ENCODE peak calls at places on chromosomes 16 and 17, in seven cellular contexts. I, C, G, L, O, S and E are unnamed samples.
A peak's percentile ranks its signal among the peaks of the same experiment; 100 is the strongest.

GRCh38 chr16:29899516-29900101 is at the start of gene SEZ6L2:
- DNase-seq in I (peak; percentile 65), C (peak; percentile 89), G (peak; percentile 28), L (no peak), O (peak; percentile 86), S (peak; percentile 92), E (no peak)

GRCh38 chr17:40472733-40473452 is 28.5 kb downstream of the TNS4 start:
- DNase-seq in I (no peak), C (no peak), G (no peak), L (no peak), O (no peak), S (no peak), E (no peak)

GRCh38 chr16:82302007-82302733 is 132.1 kb upstream of the MPHOSPH6 start:
- DNase-seq in I (no peak), C (peak; percentile 6), G (no peak), L (no peak), O (no peak), S (no peak), E (no peak)

GRCh38 chr16:74997042-74997491 is 1.8 kb upstream of the ZNRF1 start:
- DNase-seq in I (no peak), C (no peak), G (no peak), L (no peak), O (no peak), S (no peak), E (no peak)

GRCh38 chr16:29794231-29794710 is 3.7 kb downstream of the KIF22 start:
- DNase-seq in I (no peak), C (no peak), G (no peak), L (no peak), O (no peak), S (no peak), E (no peak)

GRCh38 chr17:17722081-17722905 is 41.0 kb downstream of the RAI1 start:
- DNase-seq in I (no peak), C (no peak), G (peak; percentile 31), L (no peak), O (no peak), S (peak; percentile 71), E (no peak)

GRCh38 chr16:65576631-65577030 is 454.8 kb upstream of the CDH11 start:
- DNase-seq in I (no peak), C (no peak), G (no peak), L (no peak), O (no peak), S (peak; percentile 70), E (no peak)

GRCh38 chr17:72640415-72641165 is 451.9 kb downstream of the SLC39A11 start:
- DNase-seq in I (no peak), C (no peak), G (no peak), L (no peak), O (peak; percentile 87), S (no peak), E (no peak)

GRCh38 chr17:5785867-5786509 is 201.7 kb upstream of the NLRP1 start:
- DNase-seq in I (no peak), C (no peak), G (peak; percentile 72), L (no peak), O (no peak), S (no peak), E (no peak)

GRCh38 chr17:70683936-70684335 is 514.6 kb downstream of the KCNJ2 start:
- DNase-seq in I (no peak), C (no peak), G (no peak), L (no peak), O (no peak), S (no peak), E (no peak)

GRCh38 chr17:81994593-81995462 is 17.4 kb downstream of the ASPSCR1 start:
- DNase-seq in I (no peak), C (no peak), G (no peak), L (no peak), O (no peak), S (no peak), E (no peak)

GRCh38 chr16:12091569-12092346 is 115.2 kb downstream of the SNX29 start:
- DNase-seq in I (no peak), C (no peak), G (no peak), L (no peak), O (no peak), S (peak; percentile 58), E (no peak)

GRCh38 chr16:82991941-82992675 is 365.3 kb downstream of the CDH13 start:
- DNase-seq in I (no peak), C (no peak), G (no peak), L (no peak), O (peak; percentile 88), S (no peak), E (no peak)

GRCh38 chr16:52320930-52321439 is 226.0 kb downstream of the TOX3 start:
- DNase-seq in I (no peak), C (no peak), G (no peak), L (no peak), O (peak; percentile 24), S (no peak), E (no peak)

GRCh38 chr17:57900991-57901743 is 51.3 kb upstream of the MRPS23 start:
- DNase-seq in I (no peak), C (no peak), G (no peak), L (no peak), O (no peak), S (no peak), E (no peak)

GRCh38 chr16:55622302-55622701 is 33.5 kb upstream of the SLC6A2 start:
- DNase-seq in I (no peak), C (no peak), G (no peak), L (no peak), O (no peak), S (no peak), E (no peak)

GRCh38 chr17:81097943-81098308 is 63.0 kb downstream of the BAIAP2 start:
- DNase-seq in I (no peak), C (no peak), G (peak; percentile 10), L (no peak), O (no peak), S (no peak), E (no peak)

GRCh38 chr16:75676909-75677308 is at the start of gene CPHXL2:
- DNase-seq in I (no peak), C (no peak), G (no peak), L (no peak), O (no peak), S (no peak), E (no peak)

GRCh38 chr16:64351116-64351515 is 770.7 kb downstream of the CDH11 start:
- DNase-seq in I (no peak), C (no peak), G (no peak), L (no peak), O (no peak), S (no peak), E (no peak)

GRCh38 chr17:29099527-29099926 is 56.6 kb downstream of the PIPOX start:
- DNase-seq in I (no peak), C (no peak), G (no peak), L (no peak), O (no peak), S (no peak), E (no peak)

GRCh38 chr17:48545022-48545376 is at the start of gene HOXB2:
- DNase-seq in I (no peak), C (peak; percentile 63), G (no peak), L (no peak), O (no peak), S (no peak), E (no peak)

GRCh38 chr17:75524971-75525805 is at the start of gene LLGL2:
- DNase-seq in I (peak; percentile 71), C (peak; percentile 54), G (no peak), L (peak; percentile 91), O (peak; percentile 94), S (peak; percentile 95), E (no peak)

GRCh38 chr17:29038511-29039300 is 4.2 kb upstream of the PIPOX start:
- DNase-seq in I (no peak), C (no peak), G (no peak), L (no peak), O (no peak), S (peak; percentile 47), E (no peak)

GRCh38 chr17:19409509-19409908 is 1.5 kb upstream of the RNF112 start:
- DNase-seq in I (no peak), C (no peak), G (peak; percentile 78), L (no peak), O (no peak), S (no peak), E (no peak)

GRCh38 chr17:82848022-82848592 is 8.3 kb upstream of the ZNF750 start:
- DNase-seq in I (no peak), C (no peak), G (no peak), L (no peak), O (peak; percentile 94), S (no peak), E (no peak)

GRCh38 chr17:68460715-68461114 is 3.4 kb upstream of the WIPI1 start:
- DNase-seq in I (no peak), C (no peak), G (no peak), L (no peak), O (peak; percentile 40), S (no peak), E (peak; percentile 49)

GRCh38 chr17:33233855-33234228 is 59.3 kb downstream of the ASIC2 start:
- DNase-seq in I (no peak), C (no peak), G (no peak), L (no peak), O (peak; percentile 53), S (no peak), E (no peak)

GRCh38 chr16:65480276-65480675 is 358.4 kb upstream of the CDH11 start:
- DNase-seq in I (no peak), C (no peak), G (no peak), L (no peak), O (no peak), S (no peak), E (no peak)

GRCh38 chr17:17681744-17682292 is 560 bp downstream of the RAI1 start:
- DNase-seq in I (peak; percentile 19), C (no peak), G (no peak), L (peak; percentile 35), O (no peak), S (peak; percentile 68), E (peak; percentile 29)

GRCh38 chr16:66406534-66407368 is 20.3 kb upstream of the BEAN1 start:
- DNase-seq in I (peak; percentile 84), C (peak; percentile 51), G (peak; percentile 62), L (peak; percentile 77), O (peak; percentile 70), S (peak; percentile 87), E (peak; percentile 63)

GRCh38 chr17:48030531-48030930 is 7.1 kb downstream of the COPZ2 start:
- DNase-seq in I (no peak), C (no peak), G (no peak), L (no peak), O (no peak), S (no peak), E (no peak)

GRCh38 chr17:40068917-40069750 is 6.4 kb downstream of the THRA start:
- DNase-seq in I (peak; percentile 76), C (peak; percentile 78), G (peak; percentile 76), L (peak; percentile 65), O (peak; percentile 89), S (peak; percentile 60), E (peak; percentile 50)

GRCh38 chr16:66619036-66619435 is 14.5 kb downstream of the CMTM3 start:
- DNase-seq in I (no peak), C (no peak), G (peak; percentile 47), L (no peak), O (no peak), S (no peak), E (no peak)